ENCODE peak calls at places on chromosomes 16 and 17, in six cellular contexts. S, N, M, L, E and D are unnamed samples.
A peak's percentile ranks its signal among the peaks of the same experiment; 100 is the strongest.

GRCh38 chr16:47069841-47070584 is 73.7 kb downstream of the NETO2 start:
- DNase-seq in S (no peak), E (no peak), M (no peak), L (no peak), N (no peak), D (peak; percentile 31)

GRCh38 chr16:66949472-66949871 is 11.6 kb upstream of the CES3 start:
- DNase-seq in M (no peak), E (no peak), L (no peak), S (no peak), N (no peak), D (no peak)

GRCh38 chr16:89033304-89033703 is 56.3 kb upstream of the CBFA2T3 start:
- DNase-seq in N (no peak), S (no peak), E (no peak), L (no peak), M (no peak), D (no peak)

GRCh38 chr16:49934557-49935260 is 78.8 kb upstream of the ZNF423 start:
- DNase-seq in S (no peak), E (no peak), L (no peak), M (no peak), N (no peak), D (peak; percentile 32)

GRCh38 chr16:68776821-68777485 is 39.9 kb downstream of the CDH1 start:
- DNase-seq in S (no peak), E (no peak), M (no peak), N (no peak), L (no peak), D (no peak)

GRCh38 chr16:11742041-11742535 is 569 bp downstream of the TXNDC11 start:
- DNase-seq in E (no peak), N (no peak), M (peak; percentile 52), L (peak; percentile 76), S (no peak), D (peak; percentile 85)

GRCh38 chr16:24919536-24919935 is 73.8 kb downstream of the SLC5A11 start:
- DNase-seq in L (no peak), M (no peak), S (no peak), N (no peak), E (no peak), D (no peak)

GRCh38 chr16:72928089-72928981 is 119.6 kb downstream of the ZFHX3 start:
- DNase-seq in S (no peak), M (no peak), E (no peak), N (no peak), L (no peak), D (no peak)

GRCh38 chr17:80191720-80192265 is 22.0 kb downstream of the CARD14 start:
- DNase-seq in M (no peak), E (no peak), L (no peak), S (no peak), N (no peak), D (no peak)

GRCh38 chr17:29572691-29573557 is 4.4 kb downstream of the TP53I13 start:
- DNase-seq in N (peak; percentile 67), M (no peak), E (no peak), S (peak; percentile 27), L (peak; percentile 67), D (peak; percentile 71)

GRCh38 chr17:10372906-10373305 is at the start of gene MYH13:
- DNase-seq in E (no peak), L (no peak), M (no peak), N (no peak), S (no peak), D (no peak)

GRCh38 chr16:73058221-73058615 is 10.3 kb upstream of the ZFHX3 start:
- DNase-seq in M (peak; percentile 57), E (no peak), L (peak; percentile 73), S (no peak), N (peak; percentile 62), D (peak; percentile 86)